ENCODE peak calls at places on chromosomes 6 and 20, in ten cellular contexts. D is A549, N is cardiac muscle cell, U is fibroblast of pulmonary artery, T is B cell, K is brain microvascular endothelial cell, Q is heart left ventricle, Z is tibial nerve, O is transverse colon, M is heart right ventricle. V is an unnamed sample.

GRCh38 chr6:131803007-131803769 is 4.6 kb upstream of the ENPP1 start:
- DNase-seq in D (no peak), N (no peak), U (no peak), T (no peak), K (no peak), Q (no peak), Z (no peak), O (no peak), M (no peak), V (no peak)

GRCh38 chr20:35039146-35039545 is 53.5 kb downstream of the TRPC4AP start:
- DNase-seq in D (no peak), N (no peak), U (no peak), T (no peak), K (no peak), Q (no peak), Z (no peak), O (peak; percentile 71), M (no peak), V (no peak)

GRCh38 chr6:45569210-45569945 is 191.6 kb upstream of the SUPT3H start:
- DNase-seq in D (no peak), N (no peak), U (no peak), T (no peak), K (no peak), Q (no peak), Z (no peak), O (no peak), M (no peak), V (no peak)

GRCh38 chr20:64280460-64280843 is 24.9 kb downstream of the PCMTD2 start:
- DNase-seq in D (no peak), N (no peak), U (no peak), T (no peak), K (no peak), Q (no peak), Z (no peak), O (no peak), M (no peak), V (no peak)

GRCh38 chr20:38447931-38448675 is 13.0 kb upstream of the SNHG17 start:
- DNase-seq in D (no peak), N (no peak), U (no peak), T (peak; percentile 41), K (no peak), Q (no peak), Z (no peak), O (no peak), M (no peak), V (peak; percentile 79)

GRCh38 chr6:14883921-14884320 is 361.9 kb upstream of the JARID2 start:
- DNase-seq in D (no peak), N (no peak), U (no peak), T (no peak), K (peak; percentile 3), Q (no peak), Z (no peak), O (no peak), M (no peak), V (no peak)

GRCh38 chr6:45979311-45979710 is 36.3 kb downstream of the CLIC5 start:
- DNase-seq in D (no peak), N (no peak), U (no peak), T (no peak), K (no peak), Q (no peak), Z (no peak), O (no peak), M (no peak), V (no peak)

GRCh38 chr20:16267526-16267925 is 305.7 kb downstream of the KIF16B start:
- DNase-seq in D (no peak), N (no peak), U (no peak), T (no peak), K (no peak), Q (no peak), Z (no peak), O (no peak), M (no peak), V (no peak)

GRCh38 chr20:46963758-46964181 is 69.1 kb downstream of the EYA2 start:
- DNase-seq in D (no peak), N (no peak), U (no peak), T (no peak), K (no peak), Q (no peak), Z (no peak), O (no peak), M (no peak), V (no peak)

GRCh38 chr20:103456-103855 is 16.0 kb downstream of the DEFB125 start:
- DNase-seq in D (no peak), N (no peak), U (no peak), T (no peak), K (no peak), Q (no peak), Z (no peak), O (no peak), M (no peak), V (no peak)

GRCh38 chr20:3121955-3122610 is 37.6 kb upstream of the AVP start:
- DNase-seq in D (no peak), N (no peak), U (no peak), T (no peak), K (no peak), Q (no peak), Z (no peak), O (no peak), M (no peak), V (no peak)

GRCh38 chr6:151576658-151577057 is 82.8 kb downstream of the CCDC170 start:
- DNase-seq in D (no peak), N (no peak), U (no peak), T (no peak), K (no peak), Q (no peak), Z (no peak), O (no peak), M (no peak), V (no peak)

GRCh38 chr6:68046756-68047155 is 588.3 kb upstream of the ADGRB3 start:
- DNase-seq in D (no peak), N (no peak), U (no peak), T (no peak), K (no peak), Q (no peak), Z (no peak), O (no peak), M (no peak), V (no peak)

GRCh38 chr6:137777299-137778075 is 89.6 kb upstream of the TNFAIP3 start:
- DNase-seq in D (no peak), N (peak; percentile 50), U (peak; percentile 73), T (no peak), K (no peak), Q (no peak), Z (no peak), O (no peak), M (no peak), V (no peak)

GRCh38 chr20:38875170-38875993 is 50.8 kb upstream of the FAM83D start:
- DNase-seq in D (no peak), N (no peak), U (no peak), T (peak; percentile 78), K (no peak), Q (no peak), Z (no peak), O (peak; percentile 76), M (peak; percentile 15), V (no peak)

GRCh38 chr6:146578054-146578453 is 20.7 kb upstream of the ADGB start:
- DNase-seq in D (no peak), N (peak; percentile 2), U (no peak), T (no peak), K (no peak), Q (no peak), Z (no peak), O (no peak), M (no peak), V (no peak)

GRCh38 chr20:63138855-63139341 is 77.0 kb downstream of the YTHDF1 start:
- DNase-seq in D (no peak), N (peak; percentile 5), U (no peak), T (no peak), K (no peak), Q (peak; percentile 5), Z (no peak), O (no peak), M (no peak), V (no peak)

GRCh38 chr6:3786131-3786530 is 34.6 kb upstream of the PXDC1 start:
- DNase-seq in D (no peak), N (no peak), U (no peak), T (no peak), K (no peak), Q (no peak), Z (no peak), O (no peak), M (no peak), V (no peak)

GRCh38 chr6:136547336-136547735 is 2.9 kb downstream of the MAP7 start:
- DNase-seq in D (peak; percentile 70), N (peak; percentile 60), U (peak; percentile 47), T (no peak), K (no peak), Q (no peak), Z (no peak), O (no peak), M (no peak), V (no peak)
- TF ChIP-seq CTCF in D (peak; percentile 68), N (peak; percentile 63), U (peak; percentile 61), T (no peak), K (peak; percentile 63), Q (no peak), Z (peak; percentile 33), O (peak; percentile 39), M (peak; percentile 38), V (no peak)

DNA sequence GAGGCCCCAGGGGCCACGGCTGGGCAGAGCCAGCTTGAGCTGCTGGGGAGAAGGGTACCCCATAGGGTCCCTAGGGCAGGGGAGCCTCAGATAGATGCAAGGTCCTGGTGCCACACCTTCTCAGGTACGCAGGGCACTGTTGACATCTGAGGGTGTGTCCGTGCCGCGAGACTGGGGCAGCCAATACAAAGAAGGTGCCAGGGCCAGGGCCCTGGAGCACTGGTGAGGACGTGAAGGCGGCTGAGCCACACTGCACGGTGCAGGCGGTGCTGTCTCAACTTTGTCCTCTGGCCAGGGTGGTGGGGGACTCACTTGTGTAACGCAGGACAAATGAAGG is 649 bp upstream of the LRRC73 start:
- DNase-seq in D (no peak), N (no peak), U (no peak), T (no peak), K (no peak), Q (no peak), Z (no peak), O (peak; percentile 72), M (no peak), V (no peak)
- TF ChIP-seq CTCF in D (no peak), N (no peak), U (no peak), T (no peak), K (no peak), Q (no peak), Z (no peak), O (no peak), M (no peak), V (no peak)

DNA sequence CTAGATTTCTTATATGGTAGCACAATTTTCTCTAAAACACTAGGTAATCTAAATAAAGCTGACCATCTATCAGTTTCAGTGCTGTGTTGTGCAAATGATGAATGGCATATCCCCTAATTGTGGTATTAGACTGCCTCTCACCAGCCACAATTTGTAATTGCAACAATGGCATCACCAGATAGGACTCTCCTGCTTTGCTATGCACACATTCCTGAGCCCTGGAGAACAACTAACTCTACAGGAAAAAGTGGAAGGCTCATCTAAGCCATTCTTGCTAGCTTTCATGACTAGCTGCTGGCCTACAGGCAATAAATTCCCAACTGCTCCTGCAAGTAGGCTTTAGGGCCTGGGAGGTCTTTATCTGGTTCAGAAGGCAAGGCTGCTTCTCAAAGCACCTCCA is 974.1 kb downstream of the EYS start:
- DNase-seq in D (no peak), N (peak; percentile 71), U (peak; percentile 72), T (no peak), K (no peak), Q (no peak), Z (no peak), O (no peak), M (no peak), V (peak; percentile 9)
- TF ChIP-seq CTCF in D (no peak), N (peak; percentile 45), U (peak; percentile 51), T (no peak), K (peak; percentile 30), Q (no peak), Z (no peak), O (no peak), M (no peak), V (peak; percentile 41)

GRCh38 chr6:165451845-165452244 is 142.4 kb upstream of the C6orf118 start:
- DNase-seq in D (no peak), N (no peak), U (peak; percentile 25), T (no peak), K (no peak), Q (no peak), Z (no peak), O (no peak), M (no peak), V (no peak)
- TF ChIP-seq CTCF in D (no peak), N (no peak), U (no peak), T (no peak), K (no peak), Q (no peak), Z (no peak), O (no peak), M (no peak), V (no peak)

V was measured in HepG2.